ENCODE peak calls at places on chromosomes 11 and 22, in ten cellular contexts. S is DMS153; N is EL; Y is activated effector memory CD4-positive, alpha-beta T cell treated with anti-CD3 and anti-CD28 coated beads, Interleukin-2, amount 50 U/mL, for 16 hours; D is left ventricle myocardium inferior; Z is HCEC 1CT; E is effector CD4-positive, alpha-beta T cell; U is EH; B is stimulated activated CD8-positive, alpha-beta memory T cell treated with anti-CD3 and anti-CD28 coated beads, Interleukin-4, amount 100 ng/mL, for 1 hour; T is astrocyte of the hippocampus. Q is an unnamed sample.

GRCh38 chr11:8271106-8271886 is 7.6 kb upstream of the LMO1 start:
- DNase-seq in S (no peak), N (no peak), Y (peak), D (no peak), Z (no peak), E (no peak), U (no peak), B (no peak), T (no peak), Q (no peak)

GRCh38 chr11:2975594-2975993 is 16.5 kb downstream of the NAP1L4 start:
- DNase-seq in S (no peak), N (peak), Y (peak), D (no peak), Z (peak), E (peak), U (peak), B (no peak), T (peak), Q (no peak)

GRCh38 chr22:23215294-23216204 is 35.2 kb downstream of the BCR start:
- DNase-seq in S (no peak), N (peak), Y (no peak), D (no peak), Z (peak), E (no peak), U (peak), B (no peak), T (peak), Q (no peak)

GRCh38 chr11:46698597-46698996 is 1.8 kb downstream of the ARHGAP1 start:
- DNase-seq in S (no peak), N (no peak), Y (no peak), D (no peak), Z (no peak), E (no peak), U (no peak), B (no peak), T (no peak), Q (no peak)

GRCh38 chr11:94925422-94926270 is 47.7 kb downstream of the CWC15 start:
- DNase-seq in S (no peak), N (no peak), Y (no peak), D (no peak), Z (no peak), E (no peak), U (peak), B (no peak), T (no peak), Q (no peak)

GRCh38 chr11:12845739-12846358 is 163.3 kb upstream of the RASSF10 start:
- DNase-seq in S (peak), N (no peak), Y (no peak), D (peak), Z (no peak), E (no peak), U (peak), B (no peak), T (peak), Q (no peak)

GRCh38 chr11:44623321-44623715 is 57.9 kb downstream of the CD82 start:
- DNase-seq in S (no peak), N (no peak), Y (peak), D (no peak), Z (no peak), E (no peak), U (no peak), B (no peak), T (no peak), Q (no peak)

GRCh38 chr11:10607462-10607861 is 39.0 kb upstream of the LYVE1 start:
- DNase-seq in S (no peak), N (no peak), Y (no peak), D (no peak), Z (no peak), E (no peak), U (no peak), B (no peak), T (no peak), Q (no peak)

GRCh38 chr11:14396289-14396688 is 37.3 kb upstream of the RRAS2 start:
- DNase-seq in S (no peak), N (no peak), Y (no peak), D (no peak), Z (no peak), E (no peak), U (no peak), B (no peak), T (no peak), Q (no peak)

GRCh38 chr11:12599408-12600143 is 74.6 kb upstream of the TEAD1 start:
- DNase-seq in S (peak), N (peak), Y (peak), D (peak), Z (peak), E (no peak), U (no peak), B (no peak), T (peak), Q (no peak)

GRCh38 chr11:74397531-74398243 is 546 bp downstream of the PGM2L1 start:
- DNase-seq in S (peak), N (peak), Y (peak), D (no peak), Z (peak), E (peak), U (peak), B (no peak), T (peak), Q (no peak)

GRCh38 chr22:36224245-36224644 is 15.1 kb downstream of the APOL2 start:
- DNase-seq in S (no peak), N (no peak), Y (no peak), D (no peak), Z (no peak), E (no peak), U (no peak), B (no peak), T (no peak), Q (no peak)

GRCh38 chr11:60116996-60117790 is 28.7 kb downstream of the MS4A2 start:
- DNase-seq in S (no peak), N (no peak), Y (no peak), D (no peak), Z (no peak), E (no peak), U (no peak), B (no peak), T (no peak), Q (no peak)

GRCh38 chr11:74442601-74443000 is 24.7 kb downstream of the KCNE3 start:
- DNase-seq in S (no peak), N (no peak), Y (no peak), D (no peak), Z (peak), E (no peak), U (peak), B (no peak), T (peak), Q (no peak)

GRCh38 chr11:33622231-33622630 is 78.4 kb downstream of the C11orf91 start:
- DNase-seq in S (no peak), N (peak), Y (no peak), D (no peak), Z (peak), E (no peak), U (peak), B (no peak), T (peak), Q (no peak)

GRCh38 chr11:73265278-73265810 is 6.8 kb upstream of the P2RY6 start:
- DNase-seq in S (no peak), N (no peak), Y (no peak), D (no peak), Z (no peak), E (no peak), U (no peak), B (no peak), T (no peak), Q (no peak)

GRCh38 chr22:37206118-37206840 is 6.0 kb downstream of the SSTR3 start:
- DNase-seq in S (no peak), N (no peak), Y (peak), D (no peak), Z (no peak), E (no peak), U (no peak), B (no peak), T (no peak), Q (no peak)

GRCh38 chr22:47292546-47293320 is 530.3 kb downstream of the TBC1D22A start:
- DNase-seq in S (no peak), N (no peak), Y (no peak), D (no peak), Z (no peak), E (no peak), U (peak), B (no peak), T (no peak), Q (no peak)

GRCh38 chr11:120167659-120168058 is 29.7 kb upstream of the TRIM29 start:
- DNase-seq in S (no peak), N (no peak), Y (no peak), D (no peak), Z (no peak), E (no peak), U (no peak), B (no peak), T (no peak), Q (no peak)

GRCh38 chr11:94450061-94450460 is 43.6 kb downstream of the MRE11 start:
- DNase-seq in S (no peak), N (peak), Y (no peak), D (no peak), Z (peak), E (no peak), U (peak), B (no peak), T (no peak), Q (no peak)

GRCh38 chr22:37397246-37397645 is 30.0 kb downstream of the ELFN2 start:
- DNase-seq in S (no peak), N (no peak), Y (no peak), D (no peak), Z (no peak), E (no peak), U (no peak), B (no peak), T (no peak), Q (no peak)

GRCh38 chr22:44085743-44086741 is 61.9 kb downstream of the PARVB start:
- DNase-seq in S (peak), N (peak), Y (no peak), D (peak), Z (peak), E (no peak), U (peak), B (no peak), T (peak), Q (peak)

GRCh38 chr11:64844330-64845124 is at the start of gene CDC42BPG:
- DNase-seq in S (peak), N (peak), Y (peak), D (peak), Z (peak), E (peak), U (peak), B (no peak), T (peak), Q (no peak)

GRCh38 chr22:45885171-45885840 is 91.7 kb downstream of the WNT7B start:
- DNase-seq in S (no peak), N (no peak), Y (peak), D (no peak), Z (no peak), E (no peak), U (no peak), B (no peak), T (no peak), Q (no peak)

GRCh38 chr22:29700949-29701927 is 18.6 kb upstream of the CABP7 start:
- DNase-seq in S (peak), N (peak), Y (no peak), D (no peak), Z (peak), E (no peak), U (peak), B (no peak), T (peak), Q (no peak)

GRCh38 chr11:101745756-101746155 is 161.9 kb upstream of the TRPC6 start:
- DNase-seq in S (no peak), N (no peak), Y (no peak), D (no peak), Z (no peak), E (no peak), U (no peak), B (no peak), T (no peak), Q (no peak)

GRCh38 chr11:67468835-67469811 is at the start of gene TMEM134:
- DNase-seq in S (peak), N (peak), Y (peak), D (peak), Z (peak), E (peak), U (peak), B (peak), T (peak), Q (peak)

GRCh38 chr22:48851933-48852549 is 975.6 kb downstream of the BRD1 start:
- DNase-seq in S (no peak), N (no peak), Y (peak), D (no peak), Z (no peak), E (no peak), U (no peak), B (no peak), T (no peak), Q (no peak)

GRCh38 chr11:75346912-75347647 is 4.4 kb downstream of the ARRB1 start:
- DNase-seq in S (no peak), N (peak), Y (no peak), D (peak), Z (peak), E (no peak), U (peak), B (no peak), T (no peak), Q (no peak)

GRCh38 chr11:2376751-2377451 is at the start of gene CD81:
- DNase-seq in S (no peak), N (peak), Y (peak), D (no peak), Z (peak), E (peak), U (peak), B (no peak), T (peak), Q (no peak)

GRCh38 chr22:29679316-29679715 is 40.5 kb upstream of the CABP7 start:
- DNase-seq in S (no peak), N (no peak), Y (no peak), D (no peak), Z (no peak), E (no peak), U (peak), B (no peak), T (no peak), Q (no peak)

GRCh38 chr22:42862045-42862734 is 5.1 kb upstream of the ARFGAP3 start:
- DNase-seq in S (no peak), N (peak), Y (no peak), D (no peak), Z (peak), E (no peak), U (peak), B (no peak), T (peak), Q (no peak)